ENCODE peak calls at places on chromosome 7, in four cellular contexts. S is HepG2, B is K562, H is GM12878. G is an unnamed sample.

GRCh38 chr7:21944616-21945373 is 904 bp downstream of the CDCA7L start:
- DNase-seq in H (no peak), B (no peak), S (no peak), G (peak; percentile 86)

GRCh38 chr7:117164578-117164977 is 158.3 kb downstream of the WNT2 start:
- DNase-seq in S (no peak), H (no peak), B (no peak), G (no peak)

GRCh38 chr7:94394399-94395140 is at the start of gene COL1A2:
- DNase-seq in H (no peak), S (no peak), B (no peak), G (peak; percentile 78)

GRCh38 chr7:2572101-2572842 is 13.5 kb downstream of the IQCE start:
- DNase-seq in S (no peak), B (peak; percentile 77), H (no peak), G (no peak)

GRCh38 chr7:36287371-36288241 is 102.1 kb upstream of the ANLN start:
- DNase-seq in H (no peak), S (peak; percentile 91), B (no peak), G (no peak)

GRCh38 chr7:79610301-79610700 is 156.8 kb upstream of the MAGI2 start:
- DNase-seq in S (no peak), B (no peak), H (no peak), G (no peak)

GRCh38 chr7:105776986-105777910 is 99.2 kb downstream of the ATXN7L1 start:
- DNase-seq in B (no peak), S (no peak), H (no peak), G (no peak)

GRCh38 chr7:117045927-117046710 is 92.8 kb downstream of the ST7 start:
- DNase-seq in H (no peak), S (no peak), B (no peak), G (no peak)

DNA sequence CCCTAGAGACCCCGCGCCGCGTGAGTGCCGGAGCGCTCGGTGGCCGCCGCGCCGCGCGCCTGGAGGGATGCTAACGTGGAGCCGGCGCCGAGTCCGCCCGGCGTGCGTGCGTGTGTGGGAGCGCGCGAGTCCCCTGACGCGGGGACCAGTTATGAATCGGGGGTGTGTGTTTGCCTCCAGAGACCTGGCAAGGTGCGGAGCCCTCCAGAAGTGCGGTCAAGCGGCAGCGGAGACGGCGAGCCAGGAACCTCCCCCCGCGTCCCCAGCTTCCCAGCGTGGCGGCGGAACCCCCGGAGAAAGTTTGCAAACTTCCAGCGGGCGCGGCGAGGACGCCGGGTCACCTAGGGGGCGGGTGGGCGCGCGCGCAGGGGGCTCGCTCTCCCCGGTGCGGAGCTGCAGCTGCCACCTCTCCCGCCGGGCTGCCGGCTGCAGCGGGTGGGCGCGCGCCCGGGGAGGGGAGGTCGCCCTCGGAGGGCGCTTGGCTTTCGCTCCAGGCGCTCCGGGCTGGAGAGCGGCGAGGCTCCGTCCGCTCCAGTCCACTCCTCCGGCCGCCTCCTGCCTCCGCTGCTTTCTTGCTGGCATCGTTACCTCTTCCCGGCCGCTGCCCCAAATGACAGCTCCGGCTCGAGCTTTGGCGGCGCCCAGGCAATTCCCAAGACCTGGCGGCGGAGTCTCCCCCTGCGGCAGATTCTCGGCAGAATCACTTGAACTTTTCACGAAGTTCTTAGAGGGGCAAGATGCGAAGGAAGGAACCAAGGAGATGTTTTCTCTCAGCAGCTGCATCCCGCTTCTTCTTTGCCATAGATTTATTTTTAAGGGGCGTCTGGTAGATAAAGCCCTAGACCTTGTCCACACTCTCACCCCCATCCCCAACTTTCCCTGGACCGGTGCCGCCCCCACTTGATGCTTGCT is 2.3 kb upstream of the CREB5 start:
- DNase-seq in S (no peak), B (no peak), H (no peak), G (peak; percentile 81)
- TF ChIP-seq EZH2 in S (no peak), B (no peak), H (no peak), G (no peak)

GRCh38 chr7:99194301-99194700 is 13.6 kb downstream of the KPNA7 start:
- DNase-seq in H (no peak), S (no peak), B (no peak), G (no peak)

GRCh38 chr7:99197498-99197897 is 10.4 kb downstream of the KPNA7 start:
- DNase-seq in S (no peak), H (no peak), B (no peak), G (no peak)

GRCh38 chr7:99196536-99197288 is 11.2 kb downstream of the KPNA7 start:
- DNase-seq in H (no peak), B (no peak), S (no peak), G (peak; percentile 13)

GRCh38 chr7:99193527-99194214 is 14.2 kb downstream of the KPNA7 start:
- DNase-seq in S (no peak), B (no peak), H (no peak), G (no peak)

DNA sequence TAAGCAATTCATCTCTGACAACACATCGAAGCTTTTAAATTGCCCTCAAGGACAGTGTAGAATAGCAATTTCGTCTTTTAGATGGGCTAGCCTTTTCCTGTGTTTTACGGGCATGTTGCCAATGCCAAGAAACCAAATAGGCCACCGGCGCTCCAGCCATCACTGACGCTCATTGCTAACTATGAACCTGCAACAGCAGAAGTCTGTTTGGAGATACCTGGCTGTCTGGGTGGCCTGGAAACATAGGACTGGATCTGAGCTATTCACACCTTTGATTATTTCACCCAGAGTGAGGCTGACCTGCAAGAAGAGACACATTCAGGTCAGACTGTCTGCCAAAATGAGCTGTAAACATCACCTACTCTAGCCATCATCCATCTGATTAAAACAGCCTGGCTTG is 12.0 kb downstream of the KPNA7 start:
- DNase-seq in B (no peak), S (no peak), H (no peak), G (no peak)
- TF ChIP-seq JUNB in B (no peak), S (no peak), H (no peak), G (no peak)

GRCh38 chr7:4862156-4862555 is 326 bp upstream of the PAPOLB start:
- DNase-seq in S (no peak), H (no peak), B (no peak), G (no peak)
- H3K27ac ChIP-seq in S (no peak overlapping the region), H (no peak overlapping the region), B (no peak overlapping the region), G (no peak overlapping the region)

DNA sequence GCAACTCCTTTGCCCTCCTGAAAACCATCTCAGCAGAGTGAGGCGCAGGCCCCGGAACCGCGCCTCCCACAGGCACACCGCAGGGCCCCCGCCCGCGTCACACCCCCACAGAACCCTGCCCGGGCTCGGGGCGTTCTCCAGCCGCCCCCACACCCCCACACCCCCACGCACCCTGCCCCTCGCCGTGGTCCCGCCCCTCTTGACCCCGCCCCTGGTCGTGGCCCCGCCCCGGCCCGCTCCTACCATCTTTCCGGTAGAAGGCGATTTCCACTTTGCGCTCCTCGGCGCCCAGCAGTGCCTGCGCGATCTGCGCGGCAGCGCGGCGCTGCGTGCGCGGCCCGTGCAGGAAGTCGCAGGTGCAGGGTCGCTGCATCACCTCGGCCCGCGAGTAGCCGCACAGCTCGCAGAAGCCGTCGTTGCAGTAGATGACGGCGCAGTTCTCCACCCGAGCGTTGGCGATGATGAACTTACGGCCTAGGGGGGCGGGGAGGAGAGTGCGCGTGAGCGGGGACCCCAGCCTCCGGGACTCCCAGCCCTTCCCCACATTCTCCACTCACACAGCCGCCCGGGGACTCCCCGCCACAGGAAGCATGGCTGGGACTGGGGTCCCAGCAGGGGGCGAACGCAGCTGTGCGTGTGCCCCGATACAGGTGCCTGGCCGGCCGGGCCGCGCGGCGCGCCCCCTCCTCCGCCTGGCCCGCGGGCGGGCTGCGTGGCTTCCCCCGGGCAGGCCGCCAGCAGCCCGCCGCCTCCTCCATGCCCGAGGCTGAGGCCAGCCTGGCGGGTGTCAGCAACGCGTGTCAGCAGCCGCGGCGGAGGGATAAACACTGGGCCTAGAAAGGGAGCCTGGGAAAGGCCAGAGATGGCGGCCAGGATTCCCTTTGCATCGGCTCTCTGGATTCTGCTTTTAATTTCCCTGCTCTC is 3.4 kb downstream of the KCNH2 start:
- DNase-seq in H (no peak), B (peak; percentile 98), S (no peak), G (peak; percentile 54)
- TF ChIP-seq EZH2 in H (no peak), B (no peak), S (no peak), G (no peak)

DNA sequence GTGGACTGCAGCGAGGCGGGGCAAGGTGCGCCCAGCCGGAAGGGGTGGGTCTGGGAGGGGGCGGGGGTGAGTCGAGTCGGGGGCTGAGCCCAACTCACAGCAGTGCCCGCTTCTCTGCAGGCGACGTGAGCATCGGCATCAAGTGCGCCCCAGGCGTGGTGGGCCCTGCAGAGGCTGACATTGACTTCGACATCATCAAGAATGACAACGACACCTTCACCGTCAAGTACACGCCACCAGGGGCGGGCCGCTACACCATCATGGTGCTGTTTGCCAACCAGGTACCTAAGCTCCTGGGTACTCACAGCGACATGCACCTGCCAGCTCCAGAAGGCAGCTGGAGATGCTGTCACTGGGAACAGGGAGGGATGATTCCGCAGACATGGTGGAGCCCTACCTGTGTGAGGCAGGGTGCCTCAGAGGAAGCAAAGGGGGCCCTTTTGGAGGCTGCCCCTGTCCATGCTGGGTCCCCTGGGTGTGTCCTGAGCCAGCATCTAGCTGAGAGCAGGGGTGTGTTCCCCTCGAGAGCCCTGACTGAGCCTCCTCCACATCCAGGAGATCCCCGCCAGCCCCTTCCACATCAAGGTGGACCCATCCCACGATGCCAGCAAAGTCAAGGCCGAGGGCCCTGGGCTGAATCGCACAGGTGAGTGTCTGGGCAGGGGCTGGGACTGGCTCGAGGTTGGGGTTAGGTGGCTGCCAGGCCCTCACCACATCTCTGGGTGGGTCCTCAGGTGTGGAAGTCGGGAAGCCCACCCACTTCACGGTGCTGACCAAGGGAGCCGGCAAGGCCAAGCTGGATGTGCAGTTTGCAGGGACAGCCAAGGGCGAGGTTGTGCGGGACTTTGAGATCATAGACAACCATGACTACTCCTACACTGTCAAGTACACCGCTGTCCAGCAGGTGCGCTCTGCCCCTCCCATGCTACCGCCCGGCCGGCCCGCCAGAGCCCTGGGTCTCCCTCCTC is 12.8 kb downstream of the FLNC start:
- DNase-seq in S (no peak), B (no peak), H (no peak), G (no peak)
- TF ChIP-seq JUNB in S (no peak), B (no peak), H (no peak), G (no peak)

GRCh38 chr7:153858335-153858734 is 193.9 kb upstream of the DPP6 start:
- DNase-seq in S (no peak), B (no peak), H (no peak), G (no peak)
- H3K27ac ChIP-seq in S (no peak overlapping the region), B (no peak overlapping the region), H (no peak overlapping the region), G (no peak overlapping the region)

GRCh38 chr7:98619450-98620321 is 2.6 kb downstream of the NPTX2 start:
- DNase-seq in B (no peak), S (peak; percentile 69), H (no peak), G (peak; percentile 66)
- TF ChIP-seq EZH2 in B (no peak), S (no peak), H (no peak), G (no peak)

G was measured in GM23338.